ENCODE peak calls at places on chromosome 3, in five cellular contexts. Q is activated naive CD4-positive, alpha-beta T cell treated with Interleukin-2 at 50 U/mL for 16 hours; P is NCI-H2029; C is effector memory CD8-positive, alpha-beta T cell; O is activated CD4-positive, alpha-beta T cell treated with anti-CD3 and anti-CD28 coated beads, Interleukin-2, amount 50 U/mL, for 1 hour. G is an unnamed sample.
A peak's percentile ranks its signal among the peaks of the same experiment; 100 is the strongest.

GRCh38 chr3:85977615-85978338 is 1013.2 kb downstream of the VGLL3 start:
- DNase-seq in C (no peak), P (no peak), Q (no peak), O (no peak), G (no peak)

GRCh38 chr3:55655544-55655943 is 168.4 kb upstream of the WNT5A start:
- DNase-seq in P (no peak), Q (no peak), O (no peak), C (no peak), G (no peak)

GRCh38 chr3:186241910-186242821 is 119.9 kb downstream of the DGKG start:
- DNase-seq in P (peak; percentile 22), C (peak; percentile 11), O (peak; percentile 11), Q (peak; percentile 34), G (no peak)

GRCh38 chr3:128487813-128488635 is 5.0 kb downstream of the GATA2 start:
- DNase-seq in C (no peak), Q (peak; percentile 25), O (no peak), P (peak; percentile 46), G (peak; percentile 77)

GRCh38 chr3:65785065-65785645 is 253.6 kb downstream of the MAGI1 start:
- DNase-seq in Q (no peak), O (no peak), P (peak; percentile 13), C (no peak), G (peak; percentile 9)

GRCh38 chr3:46734773-46735172 is 17.1 kb upstream of the PRSS50 start:
- DNase-seq in C (no peak), O (no peak), P (no peak), Q (no peak), G (no peak)

GRCh38 chr3:99666201-99666600 is 27.8 kb downstream of the COL8A1 start:
- DNase-seq in Q (no peak), P (no peak), O (no peak), C (no peak), G (no peak)

GRCh38 chr3:157094751-157095480 is 65.0 kb downstream of the CCNL1 start:
- DNase-seq in C (no peak), P (no peak), Q (no peak), O (no peak), G (no peak)

GRCh38 chr3:151268267-151269235 is 9.8 kb downstream of the P2RY14 start:
- DNase-seq in Q (peak; percentile 15), C (peak; percentile 22), P (no peak), O (no peak), G (no peak)

G was measured in DMS79 treated with DMSO at 0.1 percent for 48 hours.